ENCODE peak calls at places on chromosome 21, in ten cellular contexts. P is heart right ventricle, T is IMR-90, C is tibial artery, F is lower lobe of right lung, K is dorsolateral prefrontal cortex, U is hepatocyte, W is AG04450, R is WERI-Rb-1, Y is stomach. E is an unnamed sample.

GRCh38 chr21:43574741-43575465 is 84.4 kb downstream of the HSF2BP start:
- DNase-seq in P (peak), T (no peak), C (peak), F (peak), K (peak), U (no peak), W (no peak), R (no peak), Y (no peak), E (no peak)

GRCh38 chr21:25639167-25639921 is at the start of gene JAM2:
- DNase-seq in P (peak), T (peak), C (peak), F (peak), K (no peak), U (peak), W (no peak), R (peak), Y (no peak), E (peak)

GRCh38 chr21:29299046-29299905 is 554 bp downstream of the BACH1 start:
- DNase-seq in P (peak), T (peak), C (peak), F (peak), K (peak), U (peak), W (no peak), R (no peak), Y (peak), E (no peak)

GRCh38 chr21:44710756-44711326 is 531 bp downstream of the TSPEAR start:
- DNase-seq in P (no peak), T (no peak), C (peak), F (no peak), K (no peak), U (peak), W (no peak), R (peak), Y (no peak), E (peak)

GRCh38 chr21:38952890-38953289 is 147.2 kb downstream of the ETS2 start:
- DNase-seq in P (no peak), T (no peak), C (no peak), F (no peak), K (no peak), U (no peak), W (no peak), R (no peak), Y (no peak), E (no peak)

GRCh38 chr21:29233611-29234540 is 64.8 kb upstream of the BACH1 start:
- DNase-seq in P (no peak), T (no peak), C (no peak), F (no peak), K (no peak), U (no peak), W (no peak), R (peak), Y (no peak), E (no peak)

GRCh38 chr21:24025101-24025500 is 1582.2 kb downstream of the MRPL39 start:
- DNase-seq in P (no peak), T (no peak), C (no peak), F (no peak), K (no peak), U (no peak), W (no peak), R (no peak), Y (no peak), E (no peak)

GRCh38 chr21:43978060-43978459 is 34.0 kb upstream of the TRAPPC10 start:
- DNase-seq in P (no peak), T (no peak), C (no peak), F (no peak), K (no peak), U (no peak), W (no peak), R (no peak), Y (no peak), E (no peak)

GRCh38 chr21:37829447-37829846 is 86.8 kb downstream of the KCNJ6 start:
- DNase-seq in P (no peak), T (peak), C (no peak), F (no peak), K (no peak), U (peak), W (no peak), R (peak), Y (peak), E (no peak)

GRCh38 chr21:39314155-39315027 is 959 bp upstream of the BRWD1 start:
- DNase-seq in P (peak), T (peak), C (peak), F (peak), K (peak), U (peak), W (no peak), R (no peak), Y (peak), E (peak)

GRCh38 chr21:22120616-22121266 is 1122.5 kb downstream of the NCAM2 start:
- DNase-seq in P (no peak), T (no peak), C (no peak), F (no peak), K (no peak), U (peak), W (no peak), R (no peak), Y (no peak), E (peak)

GRCh38 chr21:43916691-43917514 is 51.9 kb downstream of the AGPAT3 start:
- DNase-seq in P (no peak), T (peak), C (peak), F (peak), K (no peak), U (no peak), W (no peak), R (no peak), Y (no peak), E (peak)

GRCh38 chr21:32562426-32562825 is 22.9 kb downstream of the TCP10L start:
- DNase-seq in P (no peak), T (peak), C (no peak), F (no peak), K (no peak), U (peak), W (no peak), R (no peak), Y (peak), E (peak)

GRCh38 chr21:42230636-42231035 is 11.7 kb downstream of the ABCG1 start:
- DNase-seq in P (no peak), T (no peak), C (no peak), F (peak), K (no peak), U (no peak), W (no peak), R (no peak), Y (no peak), E (no peak)

GRCh38 chr21:42229676-42230075 is 10.7 kb downstream of the ABCG1 start:
- DNase-seq in P (no peak), T (no peak), C (no peak), F (peak), K (no peak), U (no peak), W (no peak), R (no peak), Y (no peak), E (no peak)

GRCh38 chr21:42232176-42232825 is 13.4 kb downstream of the ABCG1 start:
- DNase-seq in P (no peak), T (no peak), C (no peak), F (peak), K (no peak), U (no peak), W (no peak), R (no peak), Y (no peak), E (no peak)

GRCh38 chr21:42233067-42233981 is 14.4 kb downstream of the ABCG1 start:
- DNase-seq in P (peak), T (peak), C (peak), F (peak), K (peak), U (peak), W (no peak), R (no peak), Y (peak), E (peak)

DNA sequence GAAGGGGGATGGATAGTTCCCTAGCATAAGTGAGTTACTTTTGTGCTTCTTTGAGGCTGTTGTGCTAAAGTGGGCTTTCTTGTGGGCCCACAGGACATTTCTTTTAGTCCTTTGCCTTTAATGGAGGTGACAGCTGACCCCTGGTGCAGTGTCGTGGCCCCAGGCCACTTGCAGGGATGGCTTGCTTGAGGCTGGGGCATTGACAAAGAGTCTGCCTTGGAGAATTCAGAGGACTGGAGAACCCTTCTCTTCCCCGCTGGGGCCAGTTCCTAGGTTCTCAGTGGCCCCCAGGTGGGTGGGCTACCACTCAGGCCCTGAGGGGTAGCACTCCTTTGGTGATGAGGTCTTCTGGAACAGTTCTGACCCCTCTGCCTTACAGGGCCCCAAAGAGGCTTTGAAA is 12.8 kb downstream of the ABCG1 start:
- DNase-seq in P (no peak), T (no peak), C (no peak), F (peak), K (no peak), U (no peak), W (no peak), R (no peak), Y (no peak), E (no peak)
- H3K27ac ChIP-seq in P (peak), T (no peak), C (no peak), F (peak), K (peak), U (no peak), W (no peak), R (no peak), Y (peak), E (no peak)

GRCh38 chr21:18370292-18370691 is 33.3 kb downstream of the TMPRSS15 start:
- DNase-seq in P (no peak), T (no peak), C (no peak), F (no peak), K (no peak), U (no peak), W (no peak), R (no peak), Y (no peak), E (no peak)
- TF ChIP-seq CTCF in P (no peak), T (no peak), C (no peak), F (no peak), K (peak), U (peak), W (no peak), R (no peak), Y (no peak), E (no peak)

GRCh38 chr21:33650230-33650629 is 7.9 kb downstream of the ITSN1 start:
- DNase-seq in P (no peak), T (no peak), C (no peak), F (no peak), K (no peak), U (no peak), W (no peak), R (no peak), Y (no peak), E (peak)
- H3K27ac ChIP-seq in P (no peak), T (no peak), C (no peak), F (no peak), K (no peak), U (peak), W (no peak), R (no peak), Y (no peak), E (no peak)

DNA sequence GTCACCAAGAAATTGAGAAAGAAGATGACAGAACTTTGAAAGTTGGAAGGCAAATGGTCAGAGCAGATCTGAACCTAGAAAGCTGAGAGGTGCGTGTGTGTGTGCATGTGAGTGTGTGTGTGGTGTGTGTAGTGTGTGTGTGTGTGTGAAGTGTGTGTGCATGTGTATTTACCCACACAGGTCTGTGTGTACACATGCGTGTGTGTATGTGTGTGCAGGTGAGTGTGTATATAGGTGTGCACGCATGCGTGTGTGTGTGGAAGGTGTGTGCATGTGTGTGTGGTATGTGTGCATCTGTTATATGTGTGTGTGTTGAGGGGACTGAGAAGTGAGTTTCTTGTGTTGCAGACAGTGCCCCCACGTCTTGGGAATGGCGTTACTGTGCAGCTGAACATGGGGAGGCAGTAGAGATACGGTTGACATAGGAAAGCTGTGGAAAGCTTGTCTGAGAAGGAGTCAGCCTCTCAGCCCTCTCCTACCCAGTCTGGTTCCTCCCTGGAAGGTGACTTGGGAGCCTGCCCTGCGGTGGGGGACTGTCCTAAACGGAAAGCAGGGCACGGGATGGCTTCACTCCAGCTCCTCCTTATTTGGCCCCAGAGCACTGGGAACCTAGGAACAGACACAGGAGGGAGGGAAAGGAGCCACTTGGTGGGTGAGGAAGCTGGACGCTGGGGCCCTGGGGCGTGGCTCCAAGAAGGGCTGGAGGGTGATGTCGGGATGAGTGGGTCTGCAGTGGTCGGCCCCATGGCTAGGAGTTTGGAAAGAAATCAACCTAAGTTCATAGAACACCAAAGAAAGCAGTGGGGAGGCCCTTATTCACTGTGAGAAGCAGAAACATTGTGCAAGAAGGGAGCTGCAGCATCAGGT is 97.2 kb downstream of the PCBP3 start:
- DNase-seq in P (no peak), T (no peak), C (no peak), F (no peak), K (no peak), U (no peak), W (no peak), R (no peak), Y (no peak), E (no peak)
- TF ChIP-seq CTCF in P (no peak), T (no peak), C (no peak), F (no peak), K (no peak), U (no peak), W (no peak), R (peak), Y (no peak), E (peak)

GRCh38 chr21:45838636-45839035 is 142.9 kb upstream of the COL6A1 start:
- DNase-seq in P (no peak), T (peak), C (no peak), F (no peak), K (no peak), U (no peak), W (no peak), R (no peak), Y (no peak), E (no peak)
- H3K27ac ChIP-seq in P (no peak), T (no peak), C (no peak), F (no peak), K (no peak), U (no peak), W (no peak), R (no peak), Y (no peak), E (no peak)

DNA sequence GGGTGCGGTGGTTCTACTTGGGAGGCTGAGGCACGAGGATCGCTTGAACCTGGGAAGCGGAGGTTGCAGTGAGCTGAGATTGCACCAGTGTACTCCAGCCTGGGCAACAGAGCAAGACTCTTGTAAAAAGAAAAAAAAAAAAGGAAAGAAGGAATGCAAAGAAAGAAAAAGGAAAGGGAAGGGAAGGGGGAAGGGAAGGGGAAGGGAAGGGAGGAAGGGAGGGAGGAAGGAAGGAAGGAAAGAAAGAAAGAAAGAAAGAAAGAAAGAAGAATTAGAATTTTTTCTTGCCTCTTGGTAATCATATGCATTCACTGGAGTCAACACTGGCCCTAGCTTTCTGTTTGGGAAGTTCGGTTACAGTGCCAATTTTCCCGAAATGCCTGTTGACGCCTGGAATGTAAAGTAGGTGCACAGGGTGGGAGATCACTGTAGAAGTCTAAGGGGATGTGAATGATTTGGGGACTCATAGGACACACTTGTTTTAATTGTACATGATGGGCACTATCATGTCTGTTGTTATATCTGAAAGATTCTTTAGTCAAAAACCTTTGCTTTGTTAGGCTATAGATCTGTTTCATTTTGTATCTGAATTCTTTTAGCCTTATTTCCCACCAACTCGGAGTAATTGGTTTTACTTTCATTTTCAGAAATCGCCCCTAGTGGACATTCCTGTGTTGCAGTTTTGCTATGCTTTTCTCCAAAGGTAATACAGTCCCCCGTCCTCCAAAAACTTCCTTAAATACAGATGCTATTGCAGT is 59.8 kb upstream of the MORC3 start:
- DNase-seq in P (no peak), T (peak), C (no peak), F (no peak), K (no peak), U (peak), W (peak), R (no peak), Y (peak), E (peak)
- TF ChIP-seq CTCF in P (peak), T (peak), C (peak), F (peak), K (peak), U (peak), W (peak), R (peak), Y (peak), E (peak)

GRCh38 chr21:17585875-17586450 is 26.7 kb downstream of the BTG3 start:
- DNase-seq in P (no peak), T (peak), C (no peak), F (no peak), K (no peak), U (peak), W (no peak), R (peak), Y (no peak), E (no peak)

GRCh38 chr21:17590443-17590842 is 22.3 kb downstream of the BTG3 start:
- DNase-seq in P (no peak), T (peak), C (no peak), F (no peak), K (no peak), U (no peak), W (no peak), R (no peak), Y (no peak), E (no peak)
- H3K27ac ChIP-seq in P (no peak), T (no peak), C (no peak), F (no peak), K (no peak), U (no peak), W (no peak), R (no peak), Y (no peak), E (no peak)

E was measured in endodermal cell.